ENCODE peak calls at places on chromosome 17, in eight cellular contexts. One of them, this sample, is unnamed. For H3K27me3, the result is how much of the 10 kb centered on the place peaks cover.

GRCh38 chr17:82257473-82257872 is 16.0 kb downstream of the CSNK1D start:
- DNase-seq in brain microvascular endothelial cell: peak
- DNase-seq in GM23338: peak
- DNase-seq in IMR-90: no peak
- DNase-seq in upper lobe of right lung: no peak
- DNase-seq in tibial nerve: no peak
- DNase-seq in Caco-2: peak
- DNase-seq in SK-N-SH: peak
- DNase-seq in this sample: no peak

GRCh38 chr17:57281887-57282653 is 25.7 kb downstream of the MSI2 start:
- DNase-seq in upper lobe of right lung: no peak
- DNase-seq in IMR-90: no peak
- DNase-seq in brain microvascular endothelial cell: peak
- DNase-seq in Caco-2: no peak
- DNase-seq in SK-N-SH: peak
- DNase-seq in tibial nerve: no peak
- DNase-seq in GM23338: no peak
- DNase-seq in this sample: no peak

GRCh38 chr17:3965123-3965800 is 1.0 kb upstream of the ATP2A3 start:
- DNase-seq in tibial nerve: peak
- DNase-seq in GM23338: peak
- DNase-seq in Caco-2: peak
- DNase-seq in IMR-90: no peak
- DNase-seq in brain microvascular endothelial cell: no peak
- DNase-seq in SK-N-SH: peak
- DNase-seq in upper lobe of right lung: peak
- DNase-seq in this sample: peak

GRCh38 chr17:73952498-73953205 is 250.8 kb upstream of the RPL38 start:
- DNase-seq in SK-N-SH: peak
- DNase-seq in tibial nerve: no peak
- DNase-seq in brain microvascular endothelial cell: no peak
- DNase-seq in IMR-90: no peak
- DNase-seq in upper lobe of right lung: peak
- DNase-seq in GM23338: peak
- DNase-seq in Caco-2: no peak
- DNase-seq in this sample: peak

GRCh38 chr17:28216032-28216431 is 103.0 kb upstream of the TMEM97 start:
- DNase-seq in IMR-90: no peak
- DNase-seq in brain microvascular endothelial cell: no peak
- DNase-seq in Caco-2: no peak
- DNase-seq in SK-N-SH: no peak
- DNase-seq in tibial nerve: no peak
- DNase-seq in upper lobe of right lung: no peak
- DNase-seq in GM23338: no peak
- DNase-seq in this sample: no peak

GRCh38 chr17:19708431-19709175 is 7.8 kb downstream of the SLC47A2 start:
- DNase-seq in SK-N-SH: no peak
- DNase-seq in tibial nerve: no peak
- DNase-seq in IMR-90: no peak
- DNase-seq in GM23338: no peak
- DNase-seq in upper lobe of right lung: no peak
- DNase-seq in Caco-2: no peak
- DNase-seq in brain microvascular endothelial cell: no peak
- DNase-seq in this sample: no peak

GRCh38 chr17:61200349-61200735 is 199.3 kb upstream of the TBX2 start:
- DNase-seq in tibial nerve: no peak
- DNase-seq in brain microvascular endothelial cell: peak
- DNase-seq in upper lobe of right lung: no peak
- DNase-seq in GM23338: no peak
- DNase-seq in Caco-2: peak
- DNase-seq in IMR-90: peak
- DNase-seq in SK-N-SH: no peak
- DNase-seq in this sample: no peak

GRCh38 chr17:66426397-66427033 is 124.1 kb downstream of the PRKCA start:
- DNase-seq in SK-N-SH: no peak
- DNase-seq in IMR-90: peak
- DNase-seq in Caco-2: peak
- DNase-seq in upper lobe of right lung: no peak
- DNase-seq in GM23338: peak
- DNase-seq in brain microvascular endothelial cell: no peak
- DNase-seq in tibial nerve: no peak
- DNase-seq in this sample: peak

GRCh38 chr17:61984826-61985225 is 57.0 kb upstream of the INTS2 start:
- DNase-seq in Caco-2: no peak
- DNase-seq in GM23338: no peak
- DNase-seq in upper lobe of right lung: no peak
- DNase-seq in brain microvascular endothelial cell: no peak
- DNase-seq in tibial nerve: no peak
- DNase-seq in IMR-90: no peak
- DNase-seq in SK-N-SH: no peak
- DNase-seq in this sample: no peak

GRCh38 chr17:78774456-78774855 is 7.6 kb downstream of the CYTH1 start:
- DNase-seq in brain microvascular endothelial cell: no peak
- DNase-seq in tibial nerve: no peak
- DNase-seq in Caco-2: no peak
- DNase-seq in GM23338: no peak
- DNase-seq in SK-N-SH: no peak
- DNase-seq in IMR-90: no peak
- DNase-seq in upper lobe of right lung: no peak
- DNase-seq in this sample: no peak

GRCh38 chr17:21124096-21124495 is 2.7 kb upstream of the DHRS7B start:
- DNase-seq in tibial nerve: no peak
- DNase-seq in Caco-2: no peak
- DNase-seq in upper lobe of right lung: no peak
- DNase-seq in SK-N-SH: no peak
- DNase-seq in brain microvascular endothelial cell: no peak
- DNase-seq in IMR-90: no peak
- DNase-seq in GM23338: peak
- DNase-seq in this sample: no peak

GRCh38 chr17:21125862-21126261 is 902 bp upstream of the DHRS7B start:
- DNase-seq in IMR-90: no peak
- DNase-seq in Caco-2: no peak
- DNase-seq in SK-N-SH: no peak
- DNase-seq in brain microvascular endothelial cell: no peak
- DNase-seq in tibial nerve: no peak
- DNase-seq in GM23338: no peak
- DNase-seq in upper lobe of right lung: no peak
- DNase-seq in this sample: no peak

GRCh38 chr17:21119247-21119944 is 7.4 kb upstream of the DHRS7B start:
- DNase-seq in brain microvascular endothelial cell: peak
- DNase-seq in upper lobe of right lung: peak
- DNase-seq in IMR-90: peak
- DNase-seq in SK-N-SH: peak
- DNase-seq in Caco-2: peak
- DNase-seq in GM23338: peak
- DNase-seq in tibial nerve: peak
- DNase-seq in this sample: no peak

DNA sequence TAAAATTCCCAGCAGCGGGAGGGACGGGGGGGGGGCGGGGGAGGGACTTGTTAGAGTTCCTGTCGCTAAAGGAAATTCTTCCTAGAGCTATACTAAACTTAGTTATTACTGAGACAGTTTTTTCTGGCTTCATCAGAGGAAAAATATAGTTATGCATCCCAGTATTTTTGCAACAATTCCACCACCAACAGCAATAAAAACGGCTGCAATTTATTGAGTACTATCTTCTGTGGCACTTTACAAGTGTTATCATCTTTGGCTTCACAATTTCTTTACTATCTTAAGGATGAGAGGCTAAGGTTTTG is 6.9 kb upstream of the DHRS7B start:
- DNase-seq in Caco-2: no peak
- DNase-seq in IMR-90: no peak
- DNase-seq in GM23338: no peak
- DNase-seq in SK-N-SH: no peak
- DNase-seq in brain microvascular endothelial cell: no peak
- DNase-seq in upper lobe of right lung: no peak
- DNase-seq in tibial nerve: no peak
- DNase-seq in this sample: no peak
- TF ChIP-seq CTCF in Caco-2: no peak
- TF ChIP-seq CTCF in IMR-90: no peak
- TF ChIP-seq CTCF in GM23338: no peak
- TF ChIP-seq CTCF in SK-N-SH: no peak
- TF ChIP-seq CTCF in brain microvascular endothelial cell: no peak
- TF ChIP-seq CTCF in upper lobe of right lung: no peak
- TF ChIP-seq CTCF in tibial nerve: no peak
- TF ChIP-seq CTCF in this sample: no peak

GRCh38 chr17:72446118-72446517 is 325.3 kb downstream of the SOX9 start:
- DNase-seq in brain microvascular endothelial cell: no peak
- DNase-seq in SK-N-SH: no peak
- DNase-seq in GM23338: no peak
- DNase-seq in IMR-90: no peak
- DNase-seq in tibial nerve: no peak
- DNase-seq in upper lobe of right lung: no peak
- DNase-seq in Caco-2: no peak
- DNase-seq in this sample: no peak

GRCh38 chr17:72448019-72448418 is 327.2 kb downstream of the SOX9 start:
- DNase-seq in tibial nerve: no peak
- DNase-seq in IMR-90: no peak
- DNase-seq in brain microvascular endothelial cell: no peak
- DNase-seq in SK-N-SH: no peak
- DNase-seq in Caco-2: no peak
- DNase-seq in upper lobe of right lung: no peak
- DNase-seq in GM23338: no peak
- DNase-seq in this sample: no peak

GRCh38 chr17:72445055-72445991 is 324.5 kb downstream of the SOX9 start:
- DNase-seq in Caco-2: peak
- DNase-seq in GM23338: no peak
- DNase-seq in IMR-90: no peak
- DNase-seq in upper lobe of right lung: peak
- DNase-seq in tibial nerve: no peak
- DNase-seq in brain microvascular endothelial cell: no peak
- DNase-seq in SK-N-SH: no peak
- DNase-seq in this sample: no peak

GRCh38 chr17:72447251-72447640 is 326.4 kb downstream of the SOX9 start:
- DNase-seq in upper lobe of right lung: no peak
- DNase-seq in GM23338: no peak
- DNase-seq in tibial nerve: no peak
- DNase-seq in brain microvascular endothelial cell: no peak
- DNase-seq in SK-N-SH: no peak
- DNase-seq in Caco-2: no peak
- DNase-seq in IMR-90: no peak
- DNase-seq in this sample: no peak

GRCh38 chr17:72446525-72447250 is 325.9 kb downstream of the SOX9 start:
- DNase-seq in tibial nerve: no peak
- DNase-seq in Caco-2: no peak
- DNase-seq in SK-N-SH: no peak
- DNase-seq in IMR-90: peak
- DNase-seq in upper lobe of right lung: no peak
- DNase-seq in GM23338: no peak
- DNase-seq in brain microvascular endothelial cell: no peak
- DNase-seq in this sample: no peak
- H3K4me3 ChIP-seq in tibial nerve: no peak
- H3K4me3 ChIP-seq in Caco-2: no peak
- H3K4me3 ChIP-seq in SK-N-SH: no peak
- H3K4me3 ChIP-seq in IMR-90: peak
- H3K4me3 ChIP-seq in upper lobe of right lung: no peak
- H3K4me3 ChIP-seq in GM23338: no peak
- H3K4me3 ChIP-seq in brain microvascular endothelial cell: no peak
- H3K4me3 ChIP-seq in this sample: no peak

GRCh38 chr17:8121531-8122390 is 2.1 kb downstream of the HES7 start:
- DNase-seq in brain microvascular endothelial cell: peak
- DNase-seq in Caco-2: peak
- DNase-seq in IMR-90: peak
- DNase-seq in SK-N-SH: peak
- DNase-seq in upper lobe of right lung: no peak
- DNase-seq in tibial nerve: no peak
- DNase-seq in GM23338: peak
- DNase-seq in this sample: peak

GRCh38 chr17:8118769-8119574 is 658 bp upstream of the ALOXE3 start:
- DNase-seq in Caco-2: peak
- DNase-seq in upper lobe of right lung: peak
- DNase-seq in GM23338: peak
- DNase-seq in IMR-90: peak
- DNase-seq in brain microvascular endothelial cell: peak
- DNase-seq in tibial nerve: peak
- DNase-seq in SK-N-SH: peak
- DNase-seq in this sample: peak

GRCh38 chr17:8117980-8118768 is at the start of gene ALOXE3:
- DNase-seq in brain microvascular endothelial cell: peak
- DNase-seq in SK-N-SH: peak
- DNase-seq in tibial nerve: no peak
- DNase-seq in Caco-2: peak
- DNase-seq in GM23338: peak
- DNase-seq in IMR-90: peak
- DNase-seq in upper lobe of right lung: no peak
- DNase-seq in this sample: no peak

GRCh38 chr17:8120520-8121443 is 2.5 kb upstream of the ALOXE3 start:
- DNase-seq in IMR-90: peak
- DNase-seq in brain microvascular endothelial cell: peak
- DNase-seq in upper lobe of right lung: peak
- DNase-seq in tibial nerve: no peak
- DNase-seq in GM23338: peak
- DNase-seq in Caco-2: peak
- DNase-seq in SK-N-SH: peak
- DNase-seq in this sample: peak

DNA sequence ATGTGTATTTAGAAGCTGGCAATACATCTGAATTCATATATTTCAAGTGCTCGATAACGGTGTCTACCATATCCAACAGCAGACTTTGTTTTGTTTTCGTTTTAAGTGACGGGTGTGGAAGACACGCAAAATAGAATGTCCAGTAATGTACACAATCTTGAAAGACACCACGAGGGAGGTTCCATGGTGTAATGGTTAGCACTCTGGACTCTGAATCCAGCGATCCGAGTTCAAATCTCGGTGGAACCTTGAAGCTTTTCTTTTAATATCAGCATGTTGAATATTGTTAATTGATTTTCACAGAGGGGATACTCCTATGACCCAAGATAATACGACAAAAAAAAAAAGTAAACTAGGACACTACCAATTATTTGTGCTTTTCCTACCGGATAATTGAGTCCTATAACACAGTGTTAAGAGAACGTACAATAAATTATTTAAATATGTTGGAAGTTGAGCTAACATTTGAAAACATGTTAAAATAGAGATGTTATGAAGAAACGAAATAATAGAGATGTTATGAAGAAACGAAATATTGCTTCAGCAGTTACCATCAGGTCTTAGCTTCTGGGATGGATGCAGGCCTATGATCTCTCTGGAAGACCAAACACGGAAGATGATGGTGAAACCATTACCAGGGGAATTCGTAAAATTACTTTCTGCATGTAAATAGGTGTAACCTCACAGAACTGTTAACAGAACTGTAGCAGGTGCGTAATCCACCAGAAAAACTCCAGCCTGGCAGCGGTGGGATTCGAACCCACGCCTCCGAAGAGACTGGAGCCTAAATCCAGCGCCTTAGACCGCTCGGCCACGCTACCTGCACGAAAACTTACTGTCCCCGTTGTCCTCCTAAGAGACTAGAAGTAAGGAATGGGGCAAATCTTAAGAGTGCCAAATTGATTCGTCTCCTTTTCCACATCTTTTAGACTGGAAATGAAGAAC is 1.5 kb upstream of the ALOXE3 start:
- DNase-seq in Caco-2: peak
- DNase-seq in brain microvascular endothelial cell: peak
- DNase-seq in GM23338: peak
- DNase-seq in IMR-90: peak
- DNase-seq in upper lobe of right lung: peak
- DNase-seq in SK-N-SH: peak
- DNase-seq in tibial nerve: peak
- DNase-seq in this sample: peak
- H3K27me3 ChIP-seq in Caco-2: under half
- H3K27me3 ChIP-seq in brain microvascular endothelial cell: under half
- H3K27me3 ChIP-seq in GM23338: half or more
- H3K27me3 ChIP-seq in IMR-90: under half
- H3K27me3 ChIP-seq in upper lobe of right lung: under half
- H3K27me3 ChIP-seq in SK-N-SH: under half
- H3K27me3 ChIP-seq in tibial nerve: under half
- H3K27me3 ChIP-seq in this sample: under half

GRCh38 chr17:46979023-46979870 is at the start of gene RPRML:
- DNase-seq in IMR-90: no peak
- DNase-seq in upper lobe of right lung: no peak
- DNase-seq in SK-N-SH: peak
- DNase-seq in tibial nerve: no peak
- DNase-seq in Caco-2: peak
- DNase-seq in brain microvascular endothelial cell: no peak
- DNase-seq in GM23338: peak
- DNase-seq in this sample: peak
- TF ChIP-seq CTCF in IMR-90: no peak
- TF ChIP-seq CTCF in upper lobe of right lung: no peak
- TF ChIP-seq CTCF in SK-N-SH: no peak
- TF ChIP-seq CTCF in tibial nerve: no peak
- TF ChIP-seq CTCF in Caco-2: no peak
- TF ChIP-seq CTCF in brain microvascular endothelial cell: no peak
- TF ChIP-seq CTCF in GM23338: no peak
- TF ChIP-seq CTCF in this sample: no peak